ENCODE peak calls at places on chromosomes 16 and 17, in five cellular contexts. One of them, this sample, is unnamed.

GRCh38 chr17:19728114-19728495 is 11.7 kb upstream of the SLC47A2 start:
- DNase-seq in tibial nerve: peak; percentile 80
- DNase-seq in nephron progenitor cell: no peak
- DNase-seq in fibroblast of mammary gland: peak; percentile 75
- DNase-seq in neural crest cell: no peak
- DNase-seq in this sample: peak; percentile 92

GRCh38 chr16:79895053-79895916 is 294.7 kb upstream of the MAF start:
- DNase-seq in tibial nerve: no peak
- DNase-seq in nephron progenitor cell: no peak
- DNase-seq in fibroblast of mammary gland: no peak
- DNase-seq in neural crest cell: no peak
- DNase-seq in this sample: no peak

GRCh38 chr16:50636865-50637374 is 44.2 kb downstream of the SNX20 start:
- DNase-seq in fibroblast of mammary gland: no peak
- DNase-seq in tibial nerve: no peak
- DNase-seq in nephron progenitor cell: no peak
- DNase-seq in neural crest cell: no peak
- DNase-seq in this sample: no peak

GRCh38 chr16:2085669-2086068 is 37.9 kb downstream of the TSC2 start:
- DNase-seq in nephron progenitor cell: no peak
- DNase-seq in tibial nerve: no peak
- DNase-seq in neural crest cell: no peak
- DNase-seq in fibroblast of mammary gland: peak; percentile 29
- DNase-seq in this sample: no peak

GRCh38 chr16:10937068-10937859 is 5.0 kb downstream of the DEXI start:
- DNase-seq in neural crest cell: no peak
- DNase-seq in tibial nerve: no peak
- DNase-seq in fibroblast of mammary gland: no peak
- DNase-seq in nephron progenitor cell: no peak
- DNase-seq in this sample: no peak

GRCh38 chr17:632551-632950 is 82.1 kb downstream of the VPS53 start:
- DNase-seq in neural crest cell: no peak
- DNase-seq in fibroblast of mammary gland: no peak
- DNase-seq in nephron progenitor cell: no peak
- DNase-seq in tibial nerve: no peak
- DNase-seq in this sample: no peak

GRCh38 chr17:49729074-49729473 is 21.3 kb upstream of the SLC35B1 start:
- DNase-seq in neural crest cell: no peak
- DNase-seq in tibial nerve: no peak
- DNase-seq in nephron progenitor cell: no peak
- DNase-seq in fibroblast of mammary gland: no peak
- DNase-seq in this sample: no peak

GRCh38 chr16:4382795-4383357 is 11.2 kb downstream of the VASN start:
- DNase-seq in nephron progenitor cell: peak; percentile 2
- DNase-seq in fibroblast of mammary gland: no peak
- DNase-seq in neural crest cell: no peak
- DNase-seq in tibial nerve: no peak
- DNase-seq in this sample: no peak

GRCh38 chr17:29168079-29168758 is 12.0 kb downstream of the MYO18A start:
- DNase-seq in nephron progenitor cell: no peak
- DNase-seq in neural crest cell: no peak
- DNase-seq in fibroblast of mammary gland: no peak
- DNase-seq in tibial nerve: no peak
- DNase-seq in this sample: no peak

GRCh38 chr17:65400701-65401100 is 160.7 kb downstream of the AXIN2 start:
- DNase-seq in fibroblast of mammary gland: no peak
- DNase-seq in tibial nerve: no peak
- DNase-seq in neural crest cell: no peak
- DNase-seq in nephron progenitor cell: no peak
- DNase-seq in this sample: no peak
- TF ChIP-seq CTCF in fibroblast of mammary gland: no peak
- TF ChIP-seq CTCF in tibial nerve: no peak
- TF ChIP-seq CTCF in neural crest cell: no peak
- TF ChIP-seq CTCF in nephron progenitor cell: no peak
- TF ChIP-seq CTCF in this sample: no peak

GRCh38 chr16:56415849-56416248 is 9.5 kb downstream of the AMFR start:
- DNase-seq in nephron progenitor cell: no peak
- DNase-seq in neural crest cell: no peak
- DNase-seq in fibroblast of mammary gland: no peak
- DNase-seq in tibial nerve: no peak
- DNase-seq in this sample: no peak

GRCh38 chr16:56414366-56414765 is 11.0 kb downstream of the AMFR start:
- DNase-seq in tibial nerve: no peak
- DNase-seq in nephron progenitor cell: no peak
- DNase-seq in neural crest cell: no peak
- DNase-seq in fibroblast of mammary gland: no peak
- DNase-seq in this sample: no peak

GRCh38 chr16:56420613-56421012 is 4.7 kb downstream of the AMFR start:
- DNase-seq in neural crest cell: no peak
- DNase-seq in tibial nerve: no peak
- DNase-seq in nephron progenitor cell: no peak
- DNase-seq in fibroblast of mammary gland: no peak
- DNase-seq in this sample: no peak

GRCh38 chr16:56419740-56420548 is 5.4 kb downstream of the AMFR start:
- DNase-seq in nephron progenitor cell: no peak
- DNase-seq in fibroblast of mammary gland: no peak
- DNase-seq in tibial nerve: no peak
- DNase-seq in neural crest cell: no peak
- DNase-seq in this sample: no peak

GRCh38 chr16:56417138-56417537 is 8.2 kb downstream of the AMFR start:
- DNase-seq in nephron progenitor cell: no peak
- DNase-seq in fibroblast of mammary gland: no peak
- DNase-seq in tibial nerve: no peak
- DNase-seq in neural crest cell: no peak
- DNase-seq in this sample: no peak
- TF ChIP-seq CTCF in nephron progenitor cell: no peak
- TF ChIP-seq CTCF in fibroblast of mammary gland: no peak
- TF ChIP-seq CTCF in tibial nerve: no peak
- TF ChIP-seq CTCF in neural crest cell: no peak
- TF ChIP-seq CTCF in this sample: no peak

GRCh38 chr16:55046513-55046912 is 115.8 kb downstream of the IRX5 start:
- DNase-seq in neural crest cell: no peak
- DNase-seq in tibial nerve: no peak
- DNase-seq in nephron progenitor cell: no peak
- DNase-seq in fibroblast of mammary gland: no peak
- DNase-seq in this sample: no peak

GRCh38 chr16:55047331-55047730 is 116.7 kb downstream of the IRX5 start:
- DNase-seq in neural crest cell: no peak
- DNase-seq in fibroblast of mammary gland: no peak
- DNase-seq in nephron progenitor cell: no peak
- DNase-seq in tibial nerve: no peak
- DNase-seq in this sample: no peak

GRCh38 chr16:55046146-55046460 is 115.4 kb downstream of the IRX5 start:
- DNase-seq in fibroblast of mammary gland: no peak
- DNase-seq in nephron progenitor cell: no peak
- DNase-seq in tibial nerve: no peak
- DNase-seq in neural crest cell: no peak
- DNase-seq in this sample: no peak

GRCh38 chr16:55048745-55049144 is 118.1 kb downstream of the IRX5 start:
- DNase-seq in neural crest cell: no peak
- DNase-seq in nephron progenitor cell: no peak
- DNase-seq in tibial nerve: no peak
- DNase-seq in fibroblast of mammary gland: no peak
- DNase-seq in this sample: no peak

GRCh38 chr16:55047903-55048497 is 117.3 kb downstream of the IRX5 start:
- DNase-seq in fibroblast of mammary gland: no peak
- DNase-seq in nephron progenitor cell: no peak
- DNase-seq in neural crest cell: no peak
- DNase-seq in tibial nerve: no peak
- DNase-seq in this sample: no peak
- TF ChIP-seq CTCF in fibroblast of mammary gland: no peak
- TF ChIP-seq CTCF in nephron progenitor cell: no peak
- TF ChIP-seq CTCF in neural crest cell: no peak
- TF ChIP-seq CTCF in tibial nerve: no peak
- TF ChIP-seq CTCF in this sample: no peak

DNA sequence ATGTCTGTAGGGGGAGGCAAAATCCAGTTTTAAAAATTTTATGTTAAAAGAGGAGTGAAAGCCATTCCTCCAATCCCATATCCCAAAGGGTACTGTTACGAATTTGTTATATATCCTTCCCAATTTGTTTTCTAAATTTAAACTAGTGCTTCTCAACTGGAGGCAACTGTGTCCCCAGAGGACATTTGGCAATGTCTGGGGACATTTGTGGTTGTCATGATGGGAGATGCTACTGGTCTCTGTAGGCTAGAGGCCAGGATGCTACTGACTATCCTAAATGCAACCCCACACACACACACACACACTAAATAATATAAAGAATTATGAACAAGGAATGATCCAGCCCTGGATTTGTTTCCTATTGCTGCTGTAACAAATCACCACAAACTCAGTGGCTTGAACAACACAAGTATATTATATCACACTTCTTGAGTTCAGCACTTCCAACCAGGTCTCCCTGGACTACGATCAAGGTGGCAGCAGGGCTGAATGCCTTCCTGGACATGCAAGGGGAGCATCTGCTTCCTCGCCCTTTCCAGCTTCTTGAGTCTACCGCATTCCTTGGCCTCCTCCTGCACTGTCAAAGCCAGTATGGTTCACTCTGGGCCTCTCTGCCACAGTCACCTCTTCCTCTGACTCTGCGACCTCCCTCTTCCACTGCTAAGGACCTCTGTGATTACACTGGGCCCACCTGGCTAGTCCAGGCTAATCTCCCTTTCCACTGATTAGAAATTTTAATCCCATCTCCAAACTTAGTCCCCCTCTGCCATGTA is 30.1 kb downstream of the ARHGAP17 start:
- DNase-seq in tibial nerve: no peak
- DNase-seq in fibroblast of mammary gland: no peak
- DNase-seq in nephron progenitor cell: no peak
- DNase-seq in neural crest cell: no peak
- DNase-seq in this sample: no peak
- TF ChIP-seq CTCF in tibial nerve: no peak
- TF ChIP-seq CTCF in fibroblast of mammary gland: no peak
- TF ChIP-seq CTCF in nephron progenitor cell: no peak
- TF ChIP-seq CTCF in neural crest cell: no peak
- TF ChIP-seq CTCF in this sample: no peak

GRCh38 chr17:74454197-74455024 is 12.0 kb upstream of the CD300A start:
- DNase-seq in fibroblast of mammary gland: peak; percentile 57
- DNase-seq in nephron progenitor cell: peak; percentile 95
- DNase-seq in tibial nerve: peak; percentile 82
- DNase-seq in neural crest cell: peak; percentile 80
- DNase-seq in this sample: no peak
- TF ChIP-seq CTCF in fibroblast of mammary gland: no peak
- TF ChIP-seq CTCF in nephron progenitor cell: no peak
- TF ChIP-seq CTCF in tibial nerve: peak; percentile 55
- TF ChIP-seq CTCF in neural crest cell: peak; percentile 22
- TF ChIP-seq CTCF in this sample: no peak

DNA sequence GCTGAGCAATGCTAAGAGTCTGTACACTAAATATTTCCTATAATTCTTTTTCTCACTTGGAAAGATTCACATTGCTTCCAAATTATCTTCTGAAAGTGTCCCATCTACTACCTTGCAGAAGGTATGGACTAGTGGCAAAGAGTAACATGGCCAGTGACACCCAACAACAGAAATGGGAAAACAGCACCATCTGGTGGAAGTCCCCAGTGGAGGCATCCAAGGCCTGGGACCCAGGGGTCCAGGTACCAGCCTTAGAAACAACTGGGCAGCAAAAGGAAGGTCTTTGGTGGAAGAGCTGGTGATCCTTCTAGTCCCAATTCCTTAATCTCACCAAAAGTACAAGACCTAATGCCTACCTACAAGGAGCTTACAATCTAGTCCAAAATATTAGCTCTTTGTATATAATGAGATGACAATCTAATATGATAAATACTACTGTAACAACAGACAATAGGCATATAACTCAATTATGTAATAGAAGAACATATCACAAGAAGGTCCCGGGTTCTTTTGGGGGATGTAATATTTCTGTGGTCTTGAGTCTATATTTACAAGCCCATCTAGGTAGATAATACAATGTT is 55.3 kb downstream of the SKAP1 start:
- DNase-seq in nephron progenitor cell: no peak
- DNase-seq in tibial nerve: peak; percentile 12
- DNase-seq in fibroblast of mammary gland: peak; percentile 8
- DNase-seq in neural crest cell: no peak
- DNase-seq in this sample: no peak
- TF ChIP-seq CTCF in nephron progenitor cell: peak; percentile 26
- TF ChIP-seq CTCF in tibial nerve: peak; percentile 24
- TF ChIP-seq CTCF in fibroblast of mammary gland: peak; percentile 43
- TF ChIP-seq CTCF in neural crest cell: peak; percentile 59
- TF ChIP-seq CTCF in this sample: no peak

GRCh38 chr17:15169676-15170075 is 95.5 kb downstream of the PMP22 start:
- DNase-seq in nephron progenitor cell: no peak
- DNase-seq in tibial nerve: no peak
- DNase-seq in fibroblast of mammary gland: peak; percentile 62
- DNase-seq in neural crest cell: no peak
- DNase-seq in this sample: no peak

GRCh38 chr17:15177343-15177742 is 87.8 kb downstream of the PMP22 start:
- DNase-seq in tibial nerve: no peak
- DNase-seq in fibroblast of mammary gland: no peak
- DNase-seq in nephron progenitor cell: no peak
- DNase-seq in neural crest cell: no peak
- DNase-seq in this sample: no peak

GRCh38 chr17:15168379-15168778 is 96.7 kb downstream of the PMP22 start:
- DNase-seq in tibial nerve: no peak
- DNase-seq in nephron progenitor cell: no peak
- DNase-seq in fibroblast of mammary gland: no peak
- DNase-seq in neural crest cell: no peak
- DNase-seq in this sample: no peak

DNA sequence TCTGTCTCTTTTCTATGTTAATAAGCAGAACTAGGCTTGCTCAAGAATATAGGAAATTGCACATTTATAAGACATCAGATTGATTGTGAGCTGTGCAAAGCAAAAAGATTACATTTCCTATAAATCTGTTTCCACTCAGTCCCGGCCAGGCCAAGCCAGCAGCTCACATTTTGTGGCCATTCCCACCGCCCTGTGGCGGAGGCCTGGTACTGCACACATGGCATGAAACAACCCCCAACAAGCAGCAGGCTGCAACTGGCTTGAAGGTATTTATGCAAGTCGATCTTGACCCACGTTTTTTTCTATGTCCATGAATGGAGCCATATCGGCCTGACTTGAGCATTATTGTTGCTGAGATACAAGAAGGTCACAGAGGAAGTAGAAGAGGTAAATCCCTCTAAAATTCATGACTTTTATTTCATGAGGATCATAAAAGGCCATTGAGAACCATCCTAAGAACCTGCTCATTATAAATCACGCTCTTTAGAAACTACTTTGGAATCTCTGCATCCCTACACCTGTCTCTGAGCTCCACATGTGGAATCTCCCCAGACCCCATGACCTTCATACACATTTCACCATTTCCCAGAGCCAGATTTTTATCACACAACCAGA is 93.6 kb downstream of the PMP22 start:
- DNase-seq in tibial nerve: peak; percentile 63
- DNase-seq in neural crest cell: peak; percentile 82
- DNase-seq in nephron progenitor cell: peak; percentile 80
- DNase-seq in fibroblast of mammary gland: peak; percentile 78
- DNase-seq in this sample: peak; percentile 64
- TF ChIP-seq CTCF in tibial nerve: peak; percentile 70
- TF ChIP-seq CTCF in neural crest cell: peak; percentile 85
- TF ChIP-seq CTCF in nephron progenitor cell: peak; percentile 93
- TF ChIP-seq CTCF in fibroblast of mammary gland: peak; percentile 98
- TF ChIP-seq CTCF in this sample: peak; percentile 99

GRCh38 chr16:63719926-63720325 is 1401.9 kb downstream of the CDH11 start:
- DNase-seq in fibroblast of mammary gland: no peak
- DNase-seq in neural crest cell: no peak
- DNase-seq in tibial nerve: no peak
- DNase-seq in nephron progenitor cell: no peak
- DNase-seq in this sample: no peak

GRCh38 chr16:63714876-63715275 is 1407.0 kb downstream of the CDH11 start:
- DNase-seq in nephron progenitor cell: no peak
- DNase-seq in fibroblast of mammary gland: no peak
- DNase-seq in neural crest cell: no peak
- DNase-seq in tibial nerve: no peak
- DNase-seq in this sample: no peak

GRCh38 chr16:63720848-63721247 is 1401.0 kb downstream of the CDH11 start:
- DNase-seq in fibroblast of mammary gland: no peak
- DNase-seq in nephron progenitor cell: no peak
- DNase-seq in tibial nerve: no peak
- DNase-seq in neural crest cell: no peak
- DNase-seq in this sample: no peak
- TF ChIP-seq CTCF in fibroblast of mammary gland: no peak
- TF ChIP-seq CTCF in nephron progenitor cell: no peak
- TF ChIP-seq CTCF in tibial nerve: no peak
- TF ChIP-seq CTCF in neural crest cell: no peak
- TF ChIP-seq CTCF in this sample: peak; percentile 30